ENCODE peak calls at places on chromosome 4, in four cellular contexts. Q, E, G and O are unnamed samples. For H3K9me3, the result is how much of the 10 kb centered on the place peaks cover.

GRCh38 chr4:105558277-105558676 is 5.9 kb downstream of the ARHGEF38 start:
- DNase-seq in Q (no peak), E (no peak), G (no peak), O (no peak)

GRCh38 chr4:84606645-84607044 is 23.7 kb downstream of the CDS1 start:
- DNase-seq in Q (no peak), E (no peak), G (no peak), O (no peak)

GRCh38 chr4:6875431-6875831 is 34.2 kb upstream of the TBC1D14 start:
- DNase-seq in Q (no peak), E (no peak), G (no peak), O (no peak)

GRCh38 chr4:44016582-44017421 is 431.8 kb downstream of the KCTD8 start:
- DNase-seq in Q (peak), E (no peak), G (no peak), O (no peak)

GRCh38 chr4:10182446-10183424 is 66.1 kb upstream of the WDR1 start:
- DNase-seq in Q (no peak), E (no peak), G (no peak), O (peak)

GRCh38 chr4:151199496-151200190 is 77.3 kb upstream of the PRSS48 start:
- DNase-seq in Q (no peak), E (peak), G (no peak), O (no peak)

GRCh38 chr4:184860018-184860530 is 34.3 kb upstream of the ACSL1 start:
- DNase-seq in Q (no peak), E (no peak), G (no peak), O (no peak)

GRCh38 chr4:142419712-142420111 is 426.4 kb downstream of the INPP4B start:
- DNase-seq in Q (no peak), E (no peak), G (peak), O (no peak)

GRCh38 chr4:133148690-133149363 is at the start of gene PCDH10:
- DNase-seq in Q (peak), E (peak), G (peak), O (peak)

GRCh38 chr4:40193018-40193571 is 3.7 kb upstream of the RHOH start:
- DNase-seq in Q (no peak), E (no peak), G (no peak), O (peak)

GRCh38 chr4:42464550-42465124 is 67.3 kb downstream of the SHISA3 start:
- DNase-seq in Q (no peak), E (no peak), G (no peak), O (no peak)

GRCh38 chr4:151673913-151674520 is 86.8 kb downstream of the GATB start:
- DNase-seq in Q (no peak), E (no peak), G (peak), O (no peak)

GRCh38 chr4:40656221-40656863 is 26.7 kb upstream of the RBM47 start:
- DNase-seq in Q (no peak), E (no peak), G (no peak), O (peak)

GRCh38 chr4:71584654-71585053 is 199.2 kb downstream of the GC start:
- DNase-seq in Q (no peak), E (no peak), G (no peak), O (no peak)

GRCh38 chr4:81814909-81815539 is 343.3 kb upstream of the RASGEF1B start:
- DNase-seq in Q (no peak), E (no peak), G (no peak), O (no peak)

GRCh38 chr4:98997176-98997575 is 1.7 kb downstream of the METAP1 start:
- DNase-seq in Q (no peak), E (no peak), G (no peak), O (no peak)

GRCh38 chr4:110869862-110870577 is 247.1 kb upstream of the PITX2 start:
- DNase-seq in Q (peak), E (no peak), G (no peak), O (no peak)

GRCh38 chr4:152007108-152007507 is 246.3 kb upstream of the GATB start:
- DNase-seq in Q (no peak), E (no peak), G (no peak), O (no peak)

GRCh38 chr4:68410643-68411042 is 36.6 kb upstream of the TMPRSS11E start:
- DNase-seq in Q (no peak), E (no peak), G (no peak), O (no peak)

GRCh38 chr4:68416591-68416990 is 30.7 kb upstream of the TMPRSS11E start:
- DNase-seq in Q (no peak), E (no peak), G (no peak), O (no peak)
- H3K9me3 ChIP-seq in Q (under half), E (under half), G (under half), O (under half)

GRCh38 chr4:120921456-120922389 is 803 bp downstream of the PRDM5 start:
- DNase-seq in Q (peak), E (no peak), G (no peak), O (no peak)
- H2AFZ ChIP-seq in Q (peak), E (peak), G (peak), O (no peak)

DNA sequence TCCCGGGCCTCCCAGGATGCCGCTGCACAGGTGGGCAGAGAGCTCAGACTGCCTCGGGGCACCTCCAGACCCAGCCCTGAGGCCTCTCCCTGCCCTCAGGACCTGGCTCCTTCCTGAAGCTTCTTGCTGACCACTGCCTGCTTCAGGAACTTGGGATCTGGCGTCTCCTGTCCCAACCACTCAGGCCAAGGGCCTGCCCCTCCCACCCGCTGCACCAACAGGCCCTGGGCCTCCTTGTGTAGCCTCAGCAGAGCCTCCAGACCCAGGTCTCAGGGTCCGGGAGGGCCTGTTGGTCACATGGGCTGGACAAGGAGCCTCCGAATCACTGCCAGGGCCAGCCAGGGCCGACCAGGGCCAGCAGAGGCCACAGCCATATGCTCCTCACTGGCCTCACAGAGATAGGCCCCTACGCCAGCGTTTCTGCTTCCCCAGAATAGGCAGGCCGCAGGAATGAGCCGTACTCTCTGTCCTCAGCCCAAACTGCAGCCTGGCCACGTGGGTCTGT is 2.8 kb downstream of the MXD4 start:
- DNase-seq in Q (no peak), E (no peak), G (no peak), O (no peak)
- H3K27ac ChIP-seq in Q (no peak), E (no peak), G (no peak), O (no peak)

DNA sequence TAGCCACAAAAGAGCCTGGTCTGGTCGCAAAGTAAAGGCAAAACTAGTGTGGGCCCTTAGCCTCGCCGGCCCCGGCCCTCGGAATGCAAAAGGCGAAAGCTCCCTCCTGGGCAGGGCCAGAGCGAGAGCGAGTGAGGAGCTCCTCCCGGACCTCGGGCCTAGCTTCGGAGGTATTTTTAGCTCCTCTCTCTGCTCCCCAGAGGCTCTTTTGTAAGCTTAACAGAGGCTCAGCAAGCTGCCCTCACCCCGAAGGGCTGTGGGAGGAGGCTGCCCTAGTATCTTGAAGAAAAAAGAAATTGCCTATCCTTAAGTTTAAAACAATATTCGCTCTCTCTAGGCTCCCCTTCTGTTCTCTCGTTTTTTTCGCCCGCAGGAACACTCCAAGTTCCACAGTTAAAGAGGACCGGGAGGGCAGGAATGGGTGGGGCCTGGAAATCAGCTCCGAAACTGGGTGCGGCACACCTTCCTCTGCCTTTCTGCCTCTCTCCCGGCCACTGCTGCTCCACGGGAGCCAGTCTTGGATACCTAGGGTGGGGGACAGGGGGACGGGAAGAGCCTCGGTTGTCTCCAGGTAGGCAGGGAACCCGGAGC is 12.2 kb downstream of the HAND2 start:
- DNase-seq in Q (no peak), E (no peak), G (peak), O (no peak)
- H3K9me3 ChIP-seq in Q (under half), E (under half), G (under half), O (under half)

GRCh38 chr4:87010192-87010591 is 75.4 kb downstream of the AFF1 start:
- DNase-seq in Q (no peak), E (no peak), G (no peak), O (no peak)
- H2AFZ ChIP-seq in Q (no peak), E (no peak), G (no peak), O (no peak)

GRCh38 chr4:3468804-3469203 is 5.7 kb downstream of the DOK7 start:
- DNase-seq in Q (no peak), E (no peak), G (no peak), O (no peak)
- H3K27ac ChIP-seq in Q (no peak), E (no peak), G (no peak), O (no peak)

DNA sequence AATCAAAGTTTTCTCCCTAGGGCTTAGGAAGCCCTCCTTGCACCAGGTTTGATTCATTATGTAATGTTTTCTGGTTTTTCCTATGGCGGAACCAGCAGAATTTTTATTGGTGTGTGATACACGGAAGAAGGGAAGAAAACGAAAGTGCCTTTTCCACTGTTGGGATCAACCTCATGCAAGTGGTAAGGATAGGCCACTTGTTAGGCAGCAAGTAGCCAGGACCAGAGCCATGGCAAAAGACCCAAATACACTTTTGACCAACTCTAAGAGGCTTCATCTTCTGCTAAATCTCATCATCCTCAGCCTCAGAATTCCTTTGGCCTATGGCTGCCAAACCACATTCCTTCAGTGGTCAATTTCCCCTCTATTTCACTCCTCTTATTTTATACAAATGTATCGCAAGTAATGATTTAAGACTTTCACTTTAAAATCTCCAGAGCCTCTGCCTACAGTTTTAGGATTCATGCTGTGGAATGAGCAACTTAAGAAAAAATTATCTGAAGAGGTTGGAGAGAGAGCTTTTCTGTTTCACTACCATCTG is 21.2 kb downstream of the PPAT start:
- DNase-seq in Q (peak), E (no peak), G (no peak), O (no peak)
- H3K9me3 ChIP-seq in Q (under half), E (under half), G (under half), O (under half)

DNA sequence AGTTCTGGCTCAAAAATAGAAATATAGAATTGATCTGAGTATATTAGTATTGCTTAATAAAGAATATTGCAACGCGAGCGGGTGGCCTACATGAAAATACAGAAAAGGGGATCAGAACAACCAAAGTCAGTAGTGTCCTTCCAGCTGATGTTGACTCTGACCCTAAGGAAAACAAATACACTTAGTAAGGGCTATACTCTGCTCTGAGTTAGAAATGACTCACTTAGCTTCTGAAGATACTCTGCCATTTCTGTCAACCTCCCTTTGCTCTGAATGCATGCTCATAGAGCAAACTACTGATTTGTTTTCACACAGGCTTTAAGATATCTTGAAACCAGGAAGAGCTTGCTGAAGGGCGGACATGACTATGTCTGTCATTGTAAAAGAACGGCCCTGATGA is 22.6 kb upstream of the NMU start:
- DNase-seq in Q (no peak), E (no peak), G (no peak), O (no peak)
- H2AFZ ChIP-seq in Q (no peak), E (no peak), G (no peak), O (no peak)

DNA sequence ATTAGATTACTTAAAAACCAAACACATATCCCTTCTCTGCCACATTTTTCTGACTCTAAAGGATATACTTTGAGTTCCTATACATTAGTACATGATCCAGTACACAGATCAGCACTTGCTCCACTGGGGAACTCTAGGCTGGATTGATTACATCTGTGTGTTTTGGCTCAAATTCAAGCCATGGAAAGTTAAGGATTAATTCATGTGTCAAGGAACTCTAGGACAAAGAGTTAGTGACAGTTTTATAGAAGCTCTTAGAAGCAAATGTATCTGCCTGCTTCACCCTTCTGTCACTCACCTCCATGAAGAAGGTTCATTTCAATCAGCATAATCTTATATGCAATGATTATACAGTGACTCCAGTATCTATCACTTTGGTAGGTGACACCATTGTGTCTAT is 43.2 kb downstream of the SCFD2 start:
- DNase-seq in Q (no peak), E (no peak), G (no peak), O (no peak)
- H3K27ac ChIP-seq in Q (no peak), E (no peak), G (no peak), O (no peak)